ENCODE peak calls at places on chromosomes 12 and 14, in seven cellular contexts. O, W, Y, S, K, F and B are unnamed samples.

GRCh38 chr12:24631691-24632090 is 317.2 kb downstream of the BCAT1 start:
- DNase-seq in O (no peak), W (no peak), Y (no peak), S (no peak), K (no peak), F (no peak), B (no peak)

GRCh38 chr14:34355584-34356266 is 106.3 kb downstream of the SPTSSA start:
- DNase-seq in O (peak), W (no peak), Y (peak), S (no peak), K (peak), F (no peak), B (no peak)

GRCh38 chr14:92967346-92967926 is 44.5 kb downstream of the CHGA start:
- DNase-seq in O (peak), W (no peak), Y (no peak), S (no peak), K (no peak), F (no peak), B (no peak)

GRCh38 chr12:42985506-42985905 is 396.0 kb upstream of the PRICKLE1 start:
- DNase-seq in O (no peak), W (no peak), Y (no peak), S (no peak), K (no peak), F (no peak), B (no peak)

GRCh38 chr12:116171549-116171948 is 105.9 kb downstream of the MED13L start:
- DNase-seq in O (no peak), W (no peak), Y (no peak), S (no peak), K (peak), F (no peak), B (no peak)

GRCh38 chr12:21699851-21700250 is 42.2 kb upstream of the LDHB start:
- DNase-seq in O (no peak), W (no peak), Y (no peak), S (no peak), K (no peak), F (no peak), B (no peak)

GRCh38 chr14:77491056-77491455 is 7.6 kb downstream of the ISM2 start:
- DNase-seq in O (no peak), W (no peak), Y (no peak), S (no peak), K (no peak), F (no peak), B (no peak)

GRCh38 chr12:132629330-132629729 is 10.8 kb downstream of the P2RX2 start:
- DNase-seq in O (no peak), W (no peak), Y (no peak), S (no peak), K (no peak), F (no peak), B (peak)

GRCh38 chr12:124654666-124655316 is 87.4 kb upstream of the NCOR2 start:
- DNase-seq in O (no peak), W (peak), Y (peak), S (peak), K (peak), F (peak), B (peak)
- H3K4me3 ChIP-seq in O (peak), W (no peak), Y (peak), S (no peak), K (no peak), F (peak), B (no peak)

GRCh38 chr14:101560534-101561113 is 671 bp upstream of the DIO3 start:
- DNase-seq in O (no peak), W (peak), Y (no peak), S (no peak), K (no peak), F (no peak), B (no peak)

GRCh38 chr14:101559250-101559623 is 2.1 kb upstream of the DIO3 start:
- DNase-seq in O (no peak), W (no peak), Y (no peak), S (no peak), K (no peak), F (no peak), B (no peak)

GRCh38 chr14:101561145-101561896 is at the start of gene DIO3:
- DNase-seq in O (no peak), W (peak), Y (no peak), S (peak), K (no peak), F (no peak), B (no peak)

GRCh38 chr14:101558739-101559240 is 2.5 kb upstream of the DIO3 start:
- DNase-seq in O (no peak), W (no peak), Y (no peak), S (no peak), K (no peak), F (no peak), B (no peak)

DNA sequence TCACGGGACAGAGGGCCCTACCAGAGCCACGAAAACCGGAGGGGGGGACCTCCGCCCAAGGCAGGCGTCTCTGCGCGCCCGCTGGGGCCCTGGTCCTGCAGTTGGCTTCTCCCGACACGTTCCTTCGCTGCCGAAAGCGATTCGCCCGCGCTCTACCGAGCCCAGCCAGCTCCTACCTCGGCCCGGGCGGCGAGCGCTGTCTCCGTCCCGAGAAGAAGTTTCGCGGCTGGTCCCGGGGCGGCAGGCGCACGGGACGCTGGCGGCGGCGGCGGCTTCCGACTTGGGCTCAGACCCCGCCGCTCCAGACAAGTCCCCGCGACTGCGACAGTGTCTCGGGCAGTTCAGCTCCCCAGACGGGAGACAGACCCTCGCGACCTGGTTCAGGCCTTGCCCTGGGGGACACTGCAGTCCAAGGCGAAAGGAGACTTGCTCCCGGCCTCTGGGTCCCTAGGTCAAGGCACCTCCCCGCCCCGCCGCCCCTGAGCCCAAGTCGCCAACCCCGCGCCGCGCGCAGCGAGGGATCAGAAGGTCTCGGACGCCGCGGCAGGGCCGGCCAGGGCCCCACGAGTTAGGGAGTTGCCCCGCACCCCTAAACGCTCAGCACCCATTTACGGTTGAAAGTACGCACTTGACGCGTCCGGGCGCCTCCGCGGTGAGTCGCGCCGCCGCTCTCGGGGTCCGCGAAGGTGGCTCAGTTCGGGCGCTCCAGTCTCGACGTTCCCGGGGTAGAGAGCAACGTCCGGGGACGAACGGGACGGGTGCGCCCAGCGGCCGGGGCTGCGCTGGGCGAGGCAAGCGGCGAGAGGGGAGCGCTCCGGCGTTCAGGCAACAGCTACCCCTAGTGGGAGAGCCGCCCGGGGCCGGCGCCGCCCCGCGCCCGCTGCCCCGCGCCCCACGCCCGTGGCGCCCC is 1.4 kb upstream of the DIO3 start:
- DNase-seq in O (no peak), W (peak), Y (no peak), S (peak), K (no peak), F (no peak), B (no peak)
- H3K4me3 ChIP-seq in O (no peak), W (peak), Y (peak), S (peak), K (no peak), F (peak), B (no peak)

GRCh38 chr12:113154351-113154973 is 4.9 kb downstream of the CFAP73 start:
- DNase-seq in O (peak), W (no peak), Y (no peak), S (peak), K (peak), F (no peak), B (no peak)
- H3K4me3 ChIP-seq in O (peak), W (no peak), Y (no peak), S (no peak), K (peak), F (peak), B (no peak)

GRCh38 chr12:118063567-118064391 is 2.8 kb upstream of the WSB2 start:
- DNase-seq in O (no peak), W (no peak), Y (no peak), S (peak), K (peak), F (no peak), B (no peak)
- H3K4me3 ChIP-seq in O (no peak), W (no peak), Y (no peak), S (no peak), K (no peak), F (no peak), B (no peak)

GRCh38 chr14:73784988-73785313 is 66.7 kb upstream of the PTGR2 start:
- DNase-seq in O (no peak), W (no peak), Y (no peak), S (no peak), K (no peak), F (no peak), B (peak)
- H3K4me3 ChIP-seq in O (peak), W (peak), Y (peak), S (no peak), K (no peak), F (peak), B (no peak)

DNA sequence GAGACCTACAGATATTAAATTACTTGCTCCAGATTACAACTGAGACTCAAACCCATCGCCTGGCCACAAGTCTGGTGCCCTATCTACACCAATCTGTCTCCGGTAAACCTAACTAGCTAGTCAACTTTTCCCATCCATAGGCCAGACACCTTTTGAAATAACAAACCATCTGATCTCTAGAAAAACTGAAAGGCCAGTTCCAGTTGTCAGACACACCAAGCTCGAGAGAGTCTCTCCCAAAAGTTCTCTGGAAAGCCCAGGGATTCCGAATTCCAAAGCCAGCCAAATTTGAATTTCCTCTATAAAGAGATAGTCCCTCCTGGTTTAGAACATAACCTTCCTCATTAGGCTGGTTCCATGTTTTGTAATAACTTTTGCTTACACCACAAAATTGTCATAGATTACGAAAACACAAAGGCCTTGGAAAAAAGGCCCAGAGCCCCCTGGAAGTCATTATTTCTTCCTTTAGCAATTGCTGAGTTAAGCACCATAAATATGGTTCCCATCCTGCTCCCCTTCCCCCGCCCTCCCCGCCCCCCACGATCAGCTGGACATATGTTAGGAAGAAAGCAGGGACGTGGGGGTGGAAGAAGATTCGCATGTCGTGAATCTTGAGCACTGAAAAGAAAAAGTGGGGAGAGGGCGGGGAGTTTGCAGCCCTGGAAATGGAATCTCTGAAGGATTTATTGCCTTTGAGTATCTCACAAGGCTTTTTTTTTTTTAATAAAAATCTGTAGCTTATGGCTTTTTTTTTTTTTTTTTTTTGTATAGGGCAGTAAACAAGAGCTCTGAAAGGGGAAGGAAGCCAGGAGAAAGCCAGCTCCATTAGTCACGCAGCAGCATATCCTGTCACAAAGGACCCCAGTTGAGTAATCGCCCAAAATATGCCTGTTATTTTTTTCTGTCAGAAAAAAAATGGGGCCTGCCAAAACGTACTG is 110.4 kb downstream of the ZFP36L1 start:
- DNase-seq in O (peak), W (no peak), Y (peak), S (peak), K (peak), F (no peak), B (peak)
- H3K4me3 ChIP-seq in O (no peak), W (no peak), Y (no peak), S (no peak), K (no peak), F (no peak), B (no peak)

GRCh38 chr12:11892065-11892391 is 178.7 kb upstream of the BCL2L14 start:
- DNase-seq in O (no peak), W (no peak), Y (no peak), S (no peak), K (no peak), F (no peak), B (no peak)

GRCh38 chr12:11896530-11896929 is 174.2 kb upstream of the BCL2L14 start:
- DNase-seq in O (no peak), W (no peak), Y (no peak), S (no peak), K (no peak), F (no peak), B (no peak)

GRCh38 chr12:11895421-11896064 is 175.2 kb upstream of the BCL2L14 start:
- DNase-seq in O (no peak), W (no peak), Y (no peak), S (no peak), K (no peak), F (no peak), B (no peak)

GRCh38 chr12:11893998-11894397 is 176.7 kb upstream of the BCL2L14 start:
- DNase-seq in O (no peak), W (no peak), Y (no peak), S (no peak), K (no peak), F (no peak), B (no peak)

GRCh38 chr12:11894890-11895289 is 175.8 kb upstream of the BCL2L14 start:
- DNase-seq in O (no peak), W (no peak), Y (no peak), S (no peak), K (no peak), F (no peak), B (no peak)
- H3K4me3 ChIP-seq in O (no peak), W (no peak), Y (no peak), S (no peak), K (no peak), F (no peak), B (no peak)

DNA sequence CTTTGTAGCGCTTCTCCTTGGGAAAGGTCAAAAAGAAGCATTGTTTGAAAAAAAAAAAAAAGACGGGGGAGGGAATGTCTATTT is at the start of gene LMO3:
- DNase-seq in O (no peak), W (no peak), Y (no peak), S (no peak), K (no peak), F (no peak), B (no peak)
- H3K4me3 ChIP-seq in O (peak), W (peak), Y (peak), S (peak), K (peak), F (peak), B (peak)

GRCh38 chr14:75310295-75311059 is 31.8 kb downstream of the FOS start:
- DNase-seq in O (peak), W (peak), Y (peak), S (peak), K (peak), F (peak), B (peak)
- H3K4me3 ChIP-seq in O (no peak), W (no peak), Y (peak), S (no peak), K (no peak), F (peak), B (no peak)

GRCh38 chr12:110744697-110745264 is 2.1 kb upstream of the PPP1CC start:
- DNase-seq in O (no peak), W (no peak), Y (no peak), S (peak), K (peak), F (no peak), B (peak)

GRCh38 chr12:110742718-110743570 is at the start of gene PPP1CC:
- DNase-seq in O (peak), W (peak), Y (peak), S (peak), K (peak), F (peak), B (peak)

GRCh38 chr12:110745632-110746284 is 3.1 kb upstream of the PPP1CC start:
- DNase-seq in O (no peak), W (no peak), Y (no peak), S (no peak), K (no peak), F (no peak), B (no peak)

GRCh38 chr12:110743571-110744093 is 941 bp upstream of the PPP1CC start:
- DNase-seq in O (no peak), W (peak), Y (peak), S (no peak), K (no peak), F (peak), B (peak)

DNA sequence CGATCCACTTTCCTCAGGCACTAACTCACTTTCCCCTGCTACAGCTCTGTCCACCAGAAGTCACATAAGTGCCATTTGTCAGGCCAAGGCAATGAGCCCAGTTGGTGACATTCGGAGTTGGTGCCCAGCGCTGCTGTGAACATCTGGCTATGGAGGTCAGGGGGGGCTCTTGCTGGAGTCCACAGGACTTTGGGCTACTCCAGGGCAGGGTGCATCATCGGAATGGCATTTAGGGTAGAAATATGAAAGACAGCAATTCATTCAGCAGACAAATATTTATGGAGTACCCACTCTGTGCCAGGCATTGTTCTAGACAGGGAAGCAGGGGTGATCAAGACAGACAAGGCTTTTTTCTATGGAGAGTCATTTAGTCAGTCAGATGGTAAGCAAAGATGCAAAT is 1.5 kb upstream of the PPP1CC start:
- DNase-seq in O (peak), W (peak), Y (no peak), S (peak), K (no peak), F (peak), B (no peak)
- H3K4me3 ChIP-seq in O (peak), W (no peak), Y (peak), S (no peak), K (no peak), F (peak), B (no peak)